ENCODE peak calls at places on chromosome 13, in nine cellular contexts. M, L, C, J, E, D, S, B and N are unnamed samples.

GRCh38 chr13:93847162-93847561 is 620.6 kb downstream of the GPC6 start:
- DNase-seq in J (peak), B (no peak), S (no peak), E (no peak), C (no peak), M (no peak), D (no peak), L (no peak), N (no peak)

GRCh38 chr13:66899955-66900354 is 330.2 kb downstream of the PCDH9 start:
- DNase-seq in D (no peak), B (no peak), L (no peak), E (no peak), S (no peak), C (no peak), J (no peak), M (no peak), N (no peak)

GRCh38 chr13:79812070-79812850 is 331.3 kb downstream of the NDFIP2 start:
- DNase-seq in L (no peak), D (no peak), B (no peak), S (no peak), M (no peak), E (no peak), J (no peak), C (no peak), N (no peak)

GRCh38 chr13:93624371-93624777 is 397.8 kb downstream of the GPC6 start:
- DNase-seq in B (no peak), C (no peak), D (no peak), J (no peak), L (no peak), S (no peak), M (no peak), E (no peak), N (no peak)

GRCh38 chr13:97653741-97654140 is 219.8 kb downstream of the RAP2A start:
- DNase-seq in J (no peak), L (no peak), E (no peak), C (no peak), S (no peak), D (no peak), B (no peak), M (no peak), N (no peak)

GRCh38 chr13:110405597-110406450 is 98.7 kb downstream of the COL4A2 start:
- DNase-seq in D (no peak), C (no peak), E (no peak), B (no peak), M (no peak), S (no peak), L (no peak), J (no peak), N (no peak)

GRCh38 chr13:94641432-94641941 is 39.8 kb downstream of the GPR180 start:
- DNase-seq in B (no peak), M (no peak), E (peak), L (no peak), S (no peak), D (no peak), C (peak), J (no peak), N (peak)

GRCh38 chr13:26442541-26442940 is 114.9 kb upstream of the WASF3 start:
- DNase-seq in B (no peak), S (no peak), D (no peak), C (no peak), J (no peak), L (no peak), M (no peak), E (no peak), N (no peak)

GRCh38 chr13:18212873-18213272 is 968.8 kb downstream of the TUBA3C start:
- DNase-seq in S (no peak), D (peak), M (no peak), C (no peak), J (no peak), L (no peak), E (no peak), B (no peak), N (no peak)

GRCh38 chr13:67971291-67971690 is 741.2 kb upstream of the PCDH9 start:
- DNase-seq in L (no peak), B (no peak), D (no peak), J (no peak), M (no peak), E (no peak), S (no peak), C (no peak), N (no peak)

GRCh38 chr13:113881614-113882265 is 17.9 kb upstream of the GAS6 start:
- DNase-seq in B (no peak), E (no peak), L (no peak), C (no peak), J (no peak), S (no peak), M (no peak), D (no peak), N (no peak)

GRCh38 chr13:40063743-40064142 is 408.3 kb downstream of the COG6 start:
- DNase-seq in L (no peak), D (no peak), M (no peak), E (no peak), J (no peak), B (no peak), C (no peak), S (no peak), N (no peak)

GRCh38 chr13:46640843-46641242 is 87.9 kb downstream of the LRCH1 start:
- DNase-seq in M (no peak), E (no peak), S (no peak), D (no peak), L (no peak), C (no peak), J (no peak), B (no peak), N (no peak)

GRCh38 chr13:94236132-94236531 is 243.3 kb downstream of the DCT start:
- DNase-seq in J (no peak), M (no peak), S (no peak), E (no peak), D (no peak), L (no peak), B (no peak), C (no peak), N (no peak)

GRCh38 chr13:23445794-23446193 is 12.3 kb upstream of the SACS start:
- DNase-seq in E (no peak), D (no peak), M (no peak), C (no peak), L (no peak), S (no peak), B (no peak), J (no peak), N (no peak)

GRCh38 chr13:32079586-32079985 is 48.0 kb downstream of the FRY start:
- DNase-seq in E (no peak), B (no peak), S (no peak), J (no peak), C (no peak), L (no peak), D (no peak), M (no peak), N (no peak)

GRCh38 chr13:40446365-40446764 is 220.1 kb downstream of the FOXO1 start:
- DNase-seq in L (no peak), S (no peak), C (no peak), E (no peak), D (no peak), J (no peak), B (no peak), M (no peak), N (no peak)

GRCh38 chr13:113603116-113603710 is 18.7 kb downstream of the TFDP1 start:
- DNase-seq in E (no peak), J (no peak), C (no peak), L (no peak), S (no peak), D (no peak), M (no peak), B (no peak), N (no peak)

GRCh38 chr13:80082396-80083096 is 258.4 kb downstream of the SPRY2 start:
- DNase-seq in M (no peak), B (no peak), L (no peak), C (no peak), D (no peak), S (no peak), J (peak), E (no peak), N (no peak)

GRCh38 chr13:108220042-108220441 is 1.9 kb downstream of the ABHD13 start:
- DNase-seq in L (no peak), S (no peak), J (no peak), C (no peak), E (no peak), M (no peak), D (no peak), B (no peak), N (peak)

GRCh38 chr13:61944329-61944929 is 528.8 kb upstream of the PCDH20 start:
- DNase-seq in E (no peak), S (no peak), B (no peak), M (no peak), C (no peak), D (no peak), J (no peak), L (no peak), N (no peak)

GRCh38 chr13:21757721-21758120 is 86.8 kb downstream of the FGF9 start:
- DNase-seq in S (no peak), D (no peak), J (no peak), E (no peak), M (no peak), C (no peak), L (no peak), B (no peak), N (no peak)

GRCh38 chr13:29976535-29976934 is 126.1 kb upstream of the UBL3 start:
- DNase-seq in D (no peak), S (no peak), C (no peak), M (no peak), L (no peak), B (no peak), J (no peak), E (no peak), N (no peak)